ENCODE peak calls at places on chromosomes 7 and 10, in eight cellular contexts. One of them, this sample, is unnamed.
A peak's percentile ranks its signal among the peaks of the same experiment; 100 is the strongest.

GRCh38 chr7:108415821-108416536 is 40.3 kb downstream of the NRCAM start:
- DNase-seq in CD14-positive monocyte: peak; percentile 52
- DNase-seq in amygdala: peak; percentile 27
- DNase-seq in skeletal muscle cell: peak; percentile 39
- DNase-seq in NCI-H1436: peak; percentile 37
- DNase-seq in CD8-positive, alpha-beta T cell: no peak
- DNase-seq in ELR: peak; percentile 42
- DNase-seq in stimulated activated CD4-positive, alpha-beta T cell treated with anti-CD3 and anti-CD28 coated beads, Interleukin-4, amount 100 ng/mL, for 48 hours: no peak
- DNase-seq in this sample: no peak

GRCh38 chr10:3784510-3785250 is at the start of gene KLF6:
- DNase-seq in CD14-positive monocyte: no peak
- DNase-seq in amygdala: peak; percentile 24
- DNase-seq in skeletal muscle cell: no peak
- DNase-seq in NCI-H1436: no peak
- DNase-seq in CD8-positive, alpha-beta T cell: no peak
- DNase-seq in ELR: peak; percentile 38
- DNase-seq in stimulated activated CD4-positive, alpha-beta T cell treated with anti-CD3 and anti-CD28 coated beads, Interleukin-4, amount 100 ng/mL, for 48 hours: no peak
- DNase-seq in this sample: no peak

GRCh38 chr10:94194256-94194655 is 168.5 kb downstream of the NOC3L start:
- DNase-seq in CD14-positive monocyte: no peak
- DNase-seq in amygdala: no peak
- DNase-seq in skeletal muscle cell: no peak
- DNase-seq in NCI-H1436: no peak
- DNase-seq in CD8-positive, alpha-beta T cell: no peak
- DNase-seq in ELR: peak; percentile 79
- DNase-seq in stimulated activated CD4-positive, alpha-beta T cell treated with anti-CD3 and anti-CD28 coated beads, Interleukin-4, amount 100 ng/mL, for 48 hours: no peak
- DNase-seq in this sample: no peak

GRCh38 chr7:39950473-39951155 is 558 bp downstream of the CDK13 start:
- DNase-seq in CD14-positive monocyte: peak; percentile 47
- DNase-seq in amygdala: no peak
- DNase-seq in skeletal muscle cell: no peak
- DNase-seq in NCI-H1436: no peak
- DNase-seq in CD8-positive, alpha-beta T cell: peak; percentile 71
- DNase-seq in ELR: peak; percentile 64
- DNase-seq in stimulated activated CD4-positive, alpha-beta T cell treated with anti-CD3 and anti-CD28 coated beads, Interleukin-4, amount 100 ng/mL, for 48 hours: peak; percentile 23
- DNase-seq in this sample: no peak

GRCh38 chr7:115475774-115476407 is 554.0 kb downstream of the MDFIC start:
- DNase-seq in CD14-positive monocyte: no peak
- DNase-seq in amygdala: no peak
- DNase-seq in skeletal muscle cell: no peak
- DNase-seq in NCI-H1436: peak; percentile 46
- DNase-seq in CD8-positive, alpha-beta T cell: no peak
- DNase-seq in ELR: no peak
- DNase-seq in stimulated activated CD4-positive, alpha-beta T cell treated with anti-CD3 and anti-CD28 coated beads, Interleukin-4, amount 100 ng/mL, for 48 hours: no peak
- DNase-seq in this sample: no peak

GRCh38 chr10:79028056-79028430 is 40.7 kb upstream of the ZMIZ1 start:
- DNase-seq in CD14-positive monocyte: peak; percentile 33
- DNase-seq in amygdala: no peak
- DNase-seq in skeletal muscle cell: no peak
- DNase-seq in NCI-H1436: no peak
- DNase-seq in CD8-positive, alpha-beta T cell: no peak
- DNase-seq in ELR: no peak
- DNase-seq in stimulated activated CD4-positive, alpha-beta T cell treated with anti-CD3 and anti-CD28 coated beads, Interleukin-4, amount 100 ng/mL, for 48 hours: no peak
- DNase-seq in this sample: no peak

GRCh38 chr7:33357846-33358245 is 228.5 kb downstream of the BBS9 start:
- DNase-seq in CD14-positive monocyte: no peak
- DNase-seq in amygdala: no peak
- DNase-seq in skeletal muscle cell: no peak
- DNase-seq in NCI-H1436: no peak
- DNase-seq in CD8-positive, alpha-beta T cell: no peak
- DNase-seq in ELR: no peak
- DNase-seq in stimulated activated CD4-positive, alpha-beta T cell treated with anti-CD3 and anti-CD28 coated beads, Interleukin-4, amount 100 ng/mL, for 48 hours: no peak
- DNase-seq in this sample: no peak

GRCh38 chr10:124003070-124003419 is 90.4 kb downstream of the CHST15 start:
- DNase-seq in CD14-positive monocyte: peak; percentile 30
- DNase-seq in amygdala: no peak
- DNase-seq in skeletal muscle cell: no peak
- DNase-seq in NCI-H1436: no peak
- DNase-seq in CD8-positive, alpha-beta T cell: peak; percentile 31
- DNase-seq in ELR: no peak
- DNase-seq in stimulated activated CD4-positive, alpha-beta T cell treated with anti-CD3 and anti-CD28 coated beads, Interleukin-4, amount 100 ng/mL, for 48 hours: no peak
- DNase-seq in this sample: no peak